ENCODE peak calls at places on chromosomes 6 and 20, in nine cellular contexts. N is activated naive CD4-positive, alpha-beta T cell treated with Interleukin-2 at 50 U/mL for 16 hours; R is activated T-helper 1 cell treated with anti-CD3 and anti-CD28 coated beads, Interleukin-2, amount 50 U/mL, for 16 hours; J is gastrocnemius medialis; Q is stimulated activated CD4-positive, alpha-beta T cell treated with anti-CD3 and anti-CD28 coated beads, Interleukin-4, amount 100 ng/mL, for 48 hours; X is psoas muscle; B is sciatic nerve; L is heart left ventricle; T is CD8-positive, alpha-beta T cell. Y is an unnamed sample.

GRCh38 chr6:37646097-37646864 is 51.4 kb downstream of the MDGA1 start:
- DNase-seq in N (no peak), R (no peak), J (no peak), Q (no peak), X (no peak), B (no peak), L (no peak), T (no peak), Y (no peak)

GRCh38 chr6:44925100-44925739 is 402.9 kb upstream of the RUNX2 start:
- DNase-seq in N (no peak), R (no peak), J (no peak), Q (no peak), X (no peak), B (no peak), L (no peak), T (no peak), Y (no peak)

GRCh38 chr6:51553246-51554015 is 534.0 kb downstream of the PKHD1 start:
- DNase-seq in N (no peak), R (no peak), J (no peak), Q (no peak), X (no peak), B (no peak), L (no peak), T (no peak), Y (no peak)

GRCh38 chr6:169792306-169793015 is 41.0 kb downstream of the ERMARD start:
- DNase-seq in N (no peak), R (no peak), J (no peak), Q (no peak), X (no peak), B (no peak), L (no peak), T (no peak), Y (no peak)

GRCh38 chr6:24440897-24441598 is 38.3 kb downstream of the MRS2 start:
- DNase-seq in N (no peak), R (no peak), J (peak), Q (no peak), X (peak), B (no peak), L (no peak), T (no peak), Y (no peak)

GRCh38 chr6:90136850-90137249 is 159.8 kb downstream of the BACH2 start:
- DNase-seq in N (no peak), R (no peak), J (no peak), Q (no peak), X (no peak), B (no peak), L (no peak), T (no peak), Y (no peak)

GRCh38 chr20:57851025-57851682 is 141.3 kb upstream of the PMEPA1 start:
- DNase-seq in N (no peak), R (no peak), J (no peak), Q (no peak), X (no peak), B (peak), L (peak), T (no peak), Y (no peak)

GRCh38 chr6:152973916-152974315 is 8.9 kb downstream of the FBXO5 start:
- DNase-seq in N (no peak), R (no peak), J (no peak), Q (no peak), X (no peak), B (no peak), L (no peak), T (no peak), Y (no peak)

GRCh38 chr6:169046483-169047192 is 207.0 kb downstream of the THBS2 start:
- DNase-seq in N (no peak), R (no peak), J (peak), Q (no peak), X (no peak), B (no peak), L (no peak), T (no peak), Y (peak)

GRCh38 chr20:57138198-57138995 is 128.0 kb downstream of the BMP7 start:
- DNase-seq in N (no peak), R (no peak), J (no peak), Q (no peak), X (no peak), B (no peak), L (no peak), T (no peak), Y (no peak)

GRCh38 chr6:153013438-153013837 is 10.9 kb upstream of the MTRF1L start:
- DNase-seq in N (no peak), R (no peak), J (no peak), Q (no peak), X (no peak), B (no peak), L (no peak), T (no peak), Y (peak)

GRCh38 chr6:163460307-163460782 is 45.8 kb downstream of the QKI start:
- DNase-seq in N (no peak), R (no peak), J (no peak), Q (no peak), X (no peak), B (no peak), L (no peak), T (no peak), Y (no peak)

GRCh38 chr6:158962371-158962770 is 37.6 kb downstream of the RSPH3 start:
- DNase-seq in N (no peak), R (no peak), J (no peak), Q (no peak), X (no peak), B (no peak), L (no peak), T (no peak), Y (no peak)

GRCh38 chr20:25220810-25221591 is 25.5 kb downstream of the ENTPD6 start:
- DNase-seq in N (no peak), R (no peak), J (no peak), Q (no peak), X (peak), B (no peak), L (peak), T (no peak), Y (no peak)

GRCh38 chr6:114446342-114446741 is 103.5 kb upstream of the HS3ST5 start:
- DNase-seq in N (no peak), R (no peak), J (no peak), Q (no peak), X (no peak), B (no peak), L (no peak), T (no peak), Y (no peak)

GRCh38 chr6:32192608-32193039 is at the start of gene GPSM3:
- DNase-seq in N (peak), R (no peak), J (no peak), Q (peak), X (peak), B (peak), L (peak), T (peak), Y (no peak)

GRCh38 chr6:37657117-37657886 is 40.4 kb downstream of the MDGA1 start:
- DNase-seq in N (no peak), R (no peak), J (no peak), Q (no peak), X (no peak), B (peak), L (no peak), T (no peak), Y (no peak)

GRCh38 chr20:60762386-60762785 is 489.7 kb upstream of the CDH4 start:
- DNase-seq in N (no peak), R (no peak), J (no peak), Q (no peak), X (no peak), B (no peak), L (no peak), T (no peak), Y (no peak)

GRCh38 chr20:61328906-61329558 is 77.0 kb downstream of the CDH4 start:
- DNase-seq in N (no peak), R (no peak), J (no peak), Q (no peak), X (peak), B (no peak), L (no peak), T (no peak), Y (peak)

GRCh38 chr20:9400371-9401025 is 113.9 kb upstream of the LAMP5 start:
- DNase-seq in N (no peak), R (no peak), J (no peak), Q (no peak), X (no peak), B (no peak), L (no peak), T (no peak), Y (no peak)

GRCh38 chr20:49248879-49249665 is 28.8 kb downstream of the ZNFX1 start:
- DNase-seq in N (no peak), R (no peak), J (no peak), Q (no peak), X (no peak), B (no peak), L (no peak), T (no peak), Y (no peak)

GRCh38 chr20:56624786-56625681 is 4.1 kb upstream of the TFAP2C start:
- DNase-seq in N (no peak), R (no peak), J (no peak), Q (no peak), X (no peak), B (no peak), L (no peak), T (no peak), Y (no peak)

GRCh38 chr20:43767686-43768474 is 41.1 kb upstream of the GTSF1L start:
- DNase-seq in N (no peak), R (no peak), J (no peak), Q (no peak), X (no peak), B (no peak), L (no peak), T (no peak), Y (peak)

GRCh38 chr6:86331265-86331840 is 606.0 kb upstream of the HTR1E start:
- DNase-seq in N (no peak), R (no peak), J (no peak), Q (no peak), X (no peak), B (no peak), L (no peak), T (no peak), Y (no peak)

Y was measured in fibroblast of gingiva.